ENCODE peak calls at places on chromosomes 5 and 9, in eight cellular contexts. X, L, P, C, S, E, R and I are unnamed samples.

GRCh38 chr9:115593587-115594091 is 475.7 kb upstream of the TNC start:
- DNase-seq in X (peak), L (no peak), P (no peak), C (no peak), S (peak), E (peak), R (no peak), I (no peak)

GRCh38 chr9:18368206-18368605 is 105.7 kb upstream of the ADAMTSL1 start:
- DNase-seq in X (no peak), L (no peak), P (no peak), C (no peak), S (no peak), E (peak), R (no peak), I (no peak)

GRCh38 chr9:93956183-93956784 is 1.1 kb upstream of the BARX1 start:
- DNase-seq in X (no peak), L (no peak), P (no peak), C (no peak), S (no peak), E (no peak), R (no peak), I (no peak)

GRCh38 chr9:134959126-134959970 is 41.6 kb upstream of the FCN1 start:
- DNase-seq in X (no peak), L (no peak), P (no peak), C (no peak), S (no peak), E (no peak), R (no peak), I (no peak)

GRCh38 chr5:66247176-66247960 is 103.3 kb downstream of the SREK1 start:
- DNase-seq in X (no peak), L (no peak), P (no peak), C (no peak), S (peak), E (peak), R (no peak), I (no peak)

GRCh38 chr9:37917315-37917731 is 13.4 kb upstream of the SLC25A51 start:
- DNase-seq in X (no peak), L (no peak), P (no peak), C (no peak), S (no peak), E (no peak), R (no peak), I (no peak)

GRCh38 chr5:172954751-172955159 is 4.5 kb upstream of the RPL26L1 start:
- DNase-seq in X (no peak), L (no peak), P (no peak), C (no peak), S (no peak), E (no peak), R (no peak), I (no peak)

GRCh38 chr5:149153751-149154610 is 12.7 kb downstream of the ABLIM3 start:
- DNase-seq in X (no peak), L (peak), P (peak), C (no peak), S (no peak), E (peak), R (no peak), I (no peak)

GRCh38 chr5:94174748-94175411 is 433.5 kb upstream of the POU5F2 start:
- DNase-seq in X (no peak), L (no peak), P (no peak), C (no peak), S (peak), E (peak), R (no peak), I (no peak)

GRCh38 chr9:16369427-16369826 is 501.0 kb downstream of the BNC2 start:
- DNase-seq in X (no peak), L (no peak), P (no peak), C (no peak), S (no peak), E (no peak), R (no peak), I (no peak)

GRCh38 chr9:76895186-76895585 is 10.7 kb downstream of the PRUNE2 start:
- DNase-seq in X (no peak), L (no peak), P (peak), C (no peak), S (no peak), E (peak), R (no peak), I (no peak)

GRCh38 chr9:91147079-91147708 is 214.5 kb downstream of the AUH start:
- DNase-seq in X (no peak), L (no peak), P (no peak), C (no peak), S (no peak), E (no peak), R (no peak), I (no peak)

GRCh38 chr9:127520941-127521918 is 69.9 kb downstream of the LRSAM1 start:
- DNase-seq in X (no peak), L (no peak), P (no peak), C (no peak), S (no peak), E (peak), R (no peak), I (peak)

GRCh38 chr5:128227984-128228383 is 144.4 kb downstream of the SLC12A2 start:
- DNase-seq in X (no peak), L (no peak), P (no peak), C (no peak), S (peak), E (peak), R (no peak), I (no peak)

GRCh38 chr5:68261174-68262021 is 45.8 kb downstream of the PIK3R1 start:
- DNase-seq in X (no peak), L (no peak), P (no peak), C (no peak), S (no peak), E (peak), R (no peak), I (no peak)

GRCh38 chr5:151612689-151613427 is 21.7 kb upstream of the FAT2 start:
- DNase-seq in X (peak), L (no peak), P (no peak), C (no peak), S (peak), E (peak), R (no peak), I (no peak)

DNA sequence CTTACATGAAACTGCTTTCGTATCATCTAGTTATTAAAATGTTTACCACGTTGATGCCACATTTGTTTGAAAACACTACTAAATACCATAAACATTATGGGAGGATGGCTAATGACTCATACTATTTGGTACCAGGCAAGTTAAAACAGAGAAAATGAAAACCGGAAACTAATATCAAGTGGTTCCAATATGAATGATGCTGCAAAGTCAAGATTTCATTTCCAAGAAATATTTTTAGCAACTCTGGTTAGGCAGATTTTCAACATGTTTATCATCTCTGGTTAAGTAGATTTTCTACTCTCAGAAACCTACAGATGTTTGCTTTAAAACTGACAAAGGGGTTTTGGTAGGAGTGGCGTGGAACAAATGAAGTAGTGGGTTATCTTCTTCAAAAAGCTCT is 4.9 kb upstream of the F2R start:
- DNase-seq in X (no peak), L (no peak), P (no peak), C (no peak), S (peak), E (peak), R (no peak), I (no peak)
- H3K4me3 ChIP-seq in X (no peak), L (no peak), P (no peak), C (no peak), S (no peak), E (no peak), R (no peak), I (no peak)

GRCh38 chr9:137068539-137069507 is 1.5 kb downstream of the SAPCD2 start:
- DNase-seq in X (no peak), L (no peak), P (no peak), C (no peak), S (no peak), E (no peak), R (no peak), I (no peak)
- H3K4me3 ChIP-seq in X (peak), L (no peak), P (peak), C (peak), S (no peak), E (no peak), R (peak), I (no peak)

GRCh38 chr9:130266236-130267098 is 907 bp downstream of the HMCN2 start:
- DNase-seq in X (no peak), L (no peak), P (no peak), C (no peak), S (no peak), E (no peak), R (no peak), I (no peak)
- H3K4me3 ChIP-seq in X (no peak), L (peak), P (peak), C (peak), S (no peak), E (no peak), R (peak), I (peak)

GRCh38 chr5:3598236-3598635 is 2.6 kb downstream of the IRX1 start:
- DNase-seq in X (no peak), L (no peak), P (no peak), C (no peak), S (peak), E (no peak), R (no peak), I (no peak)

GRCh38 chr5:3598725-3599282 is 3.2 kb downstream of the IRX1 start:
- DNase-seq in X (no peak), L (no peak), P (no peak), C (no peak), S (peak), E (no peak), R (no peak), I (no peak)

GRCh38 chr5:3596261-3596825 is 711 bp downstream of the IRX1 start:
- DNase-seq in X (no peak), L (no peak), P (no peak), C (no peak), S (peak), E (no peak), R (no peak), I (no peak)

GRCh38 chr5:3597002-3597726 is 1.5 kb downstream of the IRX1 start:
- DNase-seq in X (no peak), L (no peak), P (no peak), C (no peak), S (no peak), E (no peak), R (no peak), I (no peak)

DNA sequence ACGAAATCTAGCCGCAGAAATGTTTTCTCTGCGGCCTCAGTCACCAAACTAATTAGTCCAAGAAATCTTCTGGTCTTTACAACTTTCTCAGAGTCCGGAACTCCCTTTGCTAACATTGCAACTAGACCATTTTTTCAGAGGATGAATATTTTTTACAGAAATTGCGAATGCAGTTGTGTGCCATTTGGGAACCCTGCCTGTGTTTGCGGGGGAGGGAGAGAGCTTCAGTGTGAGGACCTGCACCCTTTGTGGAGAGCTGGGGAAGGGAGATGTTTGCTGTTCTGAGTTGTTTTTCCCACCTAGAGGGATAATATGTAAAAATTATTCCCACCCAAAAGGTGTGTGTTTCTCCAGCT is 2.1 kb downstream of the IRX1 start:
- DNase-seq in X (no peak), L (no peak), P (no peak), C (no peak), S (peak), E (no peak), R (no peak), I (no peak)
- H3K4me3 ChIP-seq in X (no peak), L (no peak), P (peak), C (no peak), S (peak), E (no peak), R (peak), I (no peak)

DNA sequence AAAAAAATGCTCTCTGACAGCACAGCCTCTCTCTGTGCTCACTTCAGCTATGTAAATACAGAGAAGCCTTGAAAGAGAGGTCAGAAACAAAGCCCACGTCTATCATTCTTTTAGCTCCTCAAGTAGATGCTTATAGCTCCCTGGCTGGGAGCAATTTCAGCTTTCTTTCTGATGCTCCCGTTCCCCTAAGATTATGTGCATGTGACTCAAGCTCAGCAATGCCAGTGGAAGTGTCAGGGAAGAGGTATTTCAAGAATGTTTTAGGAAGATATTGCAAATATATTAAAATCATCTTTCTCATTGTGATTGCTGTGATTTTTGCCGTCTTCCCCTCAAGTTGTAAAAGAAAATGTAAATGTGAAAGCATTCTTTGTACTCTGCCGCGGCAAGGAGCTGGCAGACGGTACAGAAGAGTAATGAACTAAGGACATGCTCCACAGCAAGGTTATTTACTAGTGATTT is 1353.7 kb upstream of the ACO1 start:
- DNase-seq in X (no peak), L (no peak), P (no peak), C (no peak), S (peak), E (no peak), R (peak), I (no peak)
- H3K4me3 ChIP-seq in X (no peak), L (no peak), P (no peak), C (no peak), S (no peak), E (no peak), R (no peak), I (no peak)

GRCh38 chr9:123400926-123401503 is 45.0 kb downstream of the CRB2 start:
- DNase-seq in X (no peak), L (no peak), P (no peak), C (no peak), S (no peak), E (no peak), R (no peak), I (no peak)

GRCh38 chr9:123402981-123403509 is 47.0 kb downstream of the CRB2 start:
- DNase-seq in X (no peak), L (no peak), P (no peak), C (no peak), S (no peak), E (no peak), R (no peak), I (no peak)

GRCh38 chr9:123401879-123402513 is 46.0 kb downstream of the CRB2 start:
- DNase-seq in X (peak), L (no peak), P (no peak), C (peak), S (peak), E (peak), R (no peak), I (no peak)

GRCh38 chr9:123397975-123398374 is 42.0 kb downstream of the CRB2 start:
- DNase-seq in X (no peak), L (no peak), P (no peak), C (no peak), S (no peak), E (no peak), R (no peak), I (no peak)

DNA sequence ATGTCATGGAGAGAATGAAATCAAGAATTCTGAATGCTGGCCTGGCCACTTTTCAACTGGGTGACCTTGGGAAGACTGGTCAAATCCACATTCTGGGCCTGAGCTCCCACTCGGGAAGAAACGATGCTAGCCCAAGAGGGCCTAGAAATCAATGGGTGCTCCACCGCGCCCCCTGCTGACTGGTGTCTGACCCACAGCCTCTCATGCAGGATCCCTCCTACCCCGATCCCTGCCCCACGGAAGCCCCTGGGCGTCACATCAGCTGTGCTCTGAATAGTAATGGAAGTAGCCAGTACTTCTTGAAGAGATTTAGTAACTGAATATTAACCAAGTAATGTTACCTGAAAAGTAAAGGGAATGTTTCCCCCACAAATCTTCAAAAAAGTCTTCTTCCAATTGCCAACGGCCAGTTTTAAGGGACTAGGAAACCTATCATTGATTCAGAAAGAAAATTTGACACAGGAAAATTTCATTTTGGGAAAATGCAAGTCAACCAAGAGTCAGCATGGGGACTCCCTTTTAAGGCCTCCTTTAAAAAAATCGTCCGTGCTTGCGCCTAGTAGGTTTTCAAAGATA is 43.9 kb downstream of the CRB2 start:
- DNase-seq in X (peak), L (no peak), P (no peak), C (peak), S (no peak), E (no peak), R (no peak), I (no peak)
- H3K4me3 ChIP-seq in X (no peak), L (no peak), P (no peak), C (no peak), S (no peak), E (no peak), R (no peak), I (no peak)